ENCODE peak calls at places on chromosomes 3 and 15, in eight cellular contexts. R, O, Q, M, P, T, F and Z are unnamed samples.

GRCh38 chr3:50554553-50554952 is 13.0 kb downstream of the C3orf18 start:
- DNase-seq in Q (no peak), O (no peak), M (no peak), R (no peak), T (no peak), P (no peak), F (no peak), Z (no peak)

GRCh38 chr3:46025139-46025538 is 2.1 kb downstream of the XCR1 start:
- DNase-seq in R (no peak), T (no peak), O (no peak), P (no peak), Q (no peak), F (no peak), M (no peak), Z (no peak)

GRCh38 chr3:44926921-44927320 is 49.1 kb downstream of the ZDHHC3 start:
- DNase-seq in F (no peak), O (no peak), M (no peak), Q (no peak), P (no peak), T (no peak), R (no peak), Z (no peak)

GRCh38 chr3:125594581-125595011 is 701 bp downstream of the OSBPL11 start:
- DNase-seq in R (no peak), T (no peak), M (no peak), F (no peak), P (no peak), O (no peak), Q (no peak), Z (no peak)

GRCh38 chr3:134527037-134527436 is 41.2 kb downstream of the CEP63 start:
- DNase-seq in O (no peak), Q (no peak), M (no peak), P (no peak), T (no peak), F (no peak), R (no peak), Z (peak)

GRCh38 chr3:182393830-182394367 is 399.4 kb upstream of the ATP11B start:
- DNase-seq in T (no peak), O (no peak), Q (no peak), P (peak), M (no peak), F (no peak), R (no peak), Z (no peak)

GRCh38 chr3:16482770-16483531 is 30.5 kb downstream of the RFTN1 start:
- DNase-seq in O (no peak), M (no peak), R (no peak), T (no peak), P (peak), Q (no peak), F (peak), Z (no peak)

GRCh38 chr15:62495670-62496328 is 330.7 kb upstream of the C2CD4B start:
- DNase-seq in Q (peak), F (no peak), P (peak), T (no peak), R (peak), M (no peak), O (peak), Z (no peak)

GRCh38 chr15:63718590-63719035 is 115.1 kb downstream of the HERC1 start:
- DNase-seq in T (no peak), O (peak), F (no peak), R (peak), M (no peak), P (no peak), Q (peak), Z (no peak)

GRCh38 chr3:42852443-42852842 is 23.2 kb downstream of the CYP8B1 start:
- DNase-seq in T (no peak), Q (no peak), O (no peak), M (no peak), R (no peak), F (no peak), P (no peak), Z (no peak)

GRCh38 chr15:98753726-98754125 is 105.4 kb downstream of the IGF1R start:
- DNase-seq in M (no peak), T (no peak), Q (no peak), F (no peak), R (peak), O (peak), P (no peak), Z (no peak)

GRCh38 chr3:116112686-116113085 is 332.6 kb downstream of the LSAMP start:
- DNase-seq in T (no peak), F (no peak), R (peak), M (no peak), P (no peak), O (no peak), Q (peak), Z (no peak)

GRCh38 chr15:49286649-49287394 is 116.8 kb downstream of the GALK2 start:
- DNase-seq in O (no peak), F (no peak), R (peak), M (no peak), P (no peak), Q (no peak), T (no peak), Z (no peak)

GRCh38 chr15:101182215-101182614 is 69.6 kb downstream of the CHSY1 start:
- DNase-seq in R (no peak), F (no peak), P (no peak), O (no peak), T (no peak), Q (no peak), M (no peak), Z (no peak)

GRCh38 chr3:143118630-143119008 is 952 bp upstream of the CHST2 start:
- DNase-seq in F (no peak), P (no peak), M (no peak), Q (no peak), T (no peak), R (no peak), O (no peak), Z (no peak)

GRCh38 chr15:101068523-101068960 is 149.4 kb downstream of the LRRK1 start:
- DNase-seq in T (no peak), O (no peak), R (no peak), M (no peak), Q (no peak), P (no peak), F (no peak), Z (no peak)

GRCh38 chr3:176916777-176917176 is 280.5 kb downstream of the TBL1XR1 start:
- DNase-seq in M (no peak), O (peak), T (no peak), F (no peak), Q (no peak), R (no peak), P (peak), Z (no peak)

GRCh38 chr3:128878556-128879124 is 780 bp upstream of the ACAD9 start:
- DNase-seq in T (no peak), P (no peak), Q (peak), F (no peak), R (peak), M (no peak), O (peak), Z (no peak)

GRCh38 chr3:126835472-126836219 is 131.6 kb downstream of the CHCHD6 start:
- DNase-seq in F (no peak), P (no peak), R (peak), O (peak), M (no peak), T (no peak), Q (no peak), Z (no peak)

GRCh38 chr15:55017636-55018035 is 179.1 kb downstream of the RSL24D1 start:
- DNase-seq in F (no peak), Q (no peak), P (no peak), M (no peak), T (no peak), R (no peak), O (no peak), Z (no peak)

GRCh38 chr3:150786791-150787190 is 23.8 kb upstream of the SIAH2 start:
- DNase-seq in R (peak), O (peak), T (no peak), Q (no peak), M (no peak), P (no peak), F (no peak), Z (no peak)

GRCh38 chr15:70525551-70525950 is 237.8 kb downstream of the UACA start:
- DNase-seq in T (no peak), R (no peak), Q (no peak), M (no peak), F (no peak), O (no peak), P (no peak), Z (no peak)

GRCh38 chr3:138842483-138843188 is 7.9 kb upstream of the PIK3CB start:
- DNase-seq in Q (no peak), O (no peak), F (no peak), P (no peak), M (no peak), T (no peak), R (no peak), Z (no peak)

GRCh38 chr15:64828985-64829384 is 3.5 kb upstream of the PIF1 start:
- DNase-seq in T (no peak), M (no peak), R (no peak), P (no peak), O (no peak), F (no peak), Q (no peak), Z (no peak)

GRCh38 chr3:468172-468571 is 271.6 kb downstream of the CHL1 start:
- DNase-seq in T (no peak), R (no peak), Q (no peak), P (no peak), O (peak), F (no peak), M (no peak), Z (no peak)

GRCh38 chr3:196220587-196220986 is 4.3 kb downstream of the SLC51A start:
- DNase-seq in P (no peak), M (no peak), O (no peak), T (no peak), F (no peak), R (no peak), Q (no peak), Z (no peak)

GRCh38 chr15:101384276-101384675 is 89.2 kb upstream of the SNRPA1 start:
- DNase-seq in R (no peak), T (no peak), F (no peak), Q (no peak), P (no peak), M (no peak), O (no peak), Z (no peak)

GRCh38 chr15:88391700-88392099 is 75.5 kb downstream of the MRPL46 start:
- DNase-seq in F (no peak), O (no peak), M (no peak), P (no peak), Q (no peak), R (no peak), T (no peak), Z (no peak)

GRCh38 chr15:101124731-101125558 is 126.9 kb downstream of the CHSY1 start:
- DNase-seq in T (no peak), M (no peak), F (no peak), R (peak), O (peak), Q (peak), P (no peak), Z (no peak)

GRCh38 chr15:64197425-64197824 is 34.6 kb upstream of the PPIB start:
- DNase-seq in F (no peak), Q (peak), T (no peak), R (peak), O (no peak), M (no peak), P (no peak), Z (no peak)

GRCh38 chr3:87361271-87361670 is 84.9 kb upstream of the POU1F1 start:
- DNase-seq in O (no peak), Q (no peak), P (no peak), F (no peak), M (no peak), R (no peak), T (no peak), Z (no peak)

GRCh38 chr15:62818691-62819090 is 223.9 kb upstream of the TPM1 start:
- DNase-seq in P (no peak), Q (no peak), T (no peak), M (no peak), R (peak), F (no peak), O (peak), Z (no peak)

GRCh38 chr3:86990734-86991481 is at the start of gene VGLL3:
- DNase-seq in R (peak), F (no peak), M (no peak), O (peak), T (no peak), P (peak), Q (peak), Z (peak)